ENCODE peak calls at places on chromosomes 12 and 14, in eight cellular contexts. F, V, N, P, E, I, Q and X are unnamed samples.

GRCh38 chr12:128543493-128543892 is 276.5 kb downstream of the TMEM132C start:
- DNase-seq in F (no peak), V (no peak), N (no peak), P (no peak), E (no peak), I (no peak), Q (no peak), X (no peak)

GRCh38 chr12:19014243-19014642 is 115.3 kb upstream of the PLEKHA5 start:
- DNase-seq in F (no peak), V (no peak), N (no peak), P (no peak), E (no peak), I (no peak), Q (no peak), X (no peak)

GRCh38 chr12:84508943-84509342 is 403.7 kb downstream of the SLC6A15 start:
- DNase-seq in F (no peak), V (no peak), N (no peak), P (no peak), E (no peak), I (peak), Q (no peak), X (no peak)

GRCh38 chr14:99755629-99756603 is 37.3 kb upstream of the EML1 start:
- DNase-seq in F (no peak), V (no peak), N (peak), P (no peak), E (no peak), I (peak), Q (peak), X (peak)

GRCh38 chr14:61841145-61841544 is 78.9 kb downstream of the SNAPC1 start:
- DNase-seq in F (no peak), V (no peak), N (no peak), P (no peak), E (no peak), I (no peak), Q (no peak), X (no peak)

GRCh38 chr14:91300283-91300841 is 55.9 kb upstream of the GPR68 start:
- DNase-seq in F (no peak), V (no peak), N (no peak), P (no peak), E (no peak), I (no peak), Q (peak), X (no peak)

GRCh38 chr14:34241185-34241711 is 220.8 kb downstream of the SPTSSA start:
- DNase-seq in F (no peak), V (no peak), N (no peak), P (no peak), E (no peak), I (no peak), Q (no peak), X (no peak)

GRCh38 chr12:90712671-90713070 is 242.3 kb downstream of the CCER1 start:
- DNase-seq in F (no peak), V (no peak), N (no peak), P (no peak), E (no peak), I (no peak), Q (peak), X (no peak)

GRCh38 chr12:32431025-32431424 is 31.7 kb downstream of the FGD4 start:
- DNase-seq in F (no peak), V (no peak), N (no peak), P (no peak), E (no peak), I (no peak), Q (no peak), X (no peak)

GRCh38 chr14:77040995-77041744 is 12.7 kb upstream of the IRF2BPL start:
- DNase-seq in F (no peak), V (peak), N (no peak), P (no peak), E (no peak), I (no peak), Q (no peak), X (no peak)

GRCh38 chr14:88829685-88830302 is 5.3 kb downstream of the TTC8 start:
- DNase-seq in F (no peak), V (no peak), N (no peak), P (no peak), E (no peak), I (no peak), Q (no peak), X (no peak)

GRCh38 chr12:102167821-102168605 is 29.6 kb downstream of the PMCH start:
- DNase-seq in F (no peak), V (no peak), N (no peak), P (no peak), E (no peak), I (no peak), Q (no peak), X (no peak)

GRCh38 chr14:55749201-55749812 is 169.3 kb downstream of the KTN1 start:
- DNase-seq in F (no peak), V (peak), N (no peak), P (no peak), E (no peak), I (no peak), Q (no peak), X (no peak)

GRCh38 chr12:71431991-71432390 is 7.6 kb upstream of the LGR5 start:
- DNase-seq in F (no peak), V (no peak), N (no peak), P (no peak), E (no peak), I (no peak), Q (no peak), X (no peak)

GRCh38 chr12:131147894-131148293 is 194.2 kb downstream of the ADGRD1 start:
- DNase-seq in F (no peak), V (no peak), N (no peak), P (no peak), E (no peak), I (no peak), Q (no peak), X (no peak)

GRCh38 chr14:93317200-93317599 is 15.6 kb downstream of the BTBD7 start:
- DNase-seq in F (no peak), V (no peak), N (no peak), P (no peak), E (no peak), I (no peak), Q (no peak), X (no peak)

GRCh38 chr14:53979747-53980642 is 23.4 kb upstream of the BMP4 start:
- DNase-seq in F (no peak), V (peak), N (no peak), P (no peak), E (no peak), I (peak), Q (peak), X (no peak)

GRCh38 chr12:116318738-116319050 is 41.2 kb upstream of the MED13L start:
- DNase-seq in F (no peak), V (no peak), N (no peak), P (no peak), E (no peak), I (no peak), Q (no peak), X (no peak)

GRCh38 chr14:64788706-64789105 is 84.5 kb downstream of the PLEKHG3 start:
- DNase-seq in F (no peak), V (no peak), N (no peak), P (no peak), E (no peak), I (no peak), Q (peak), X (no peak)

GRCh38 chr14:100711493-100711892 is 15.2 kb upstream of the DLK1 start:
- DNase-seq in F (no peak), V (no peak), N (no peak), P (no peak), E (no peak), I (peak), Q (no peak), X (no peak)

GRCh38 chr12:108854055-108854452 is 3.3 kb downstream of the SSH1 start:
- DNase-seq in F (no peak), V (peak), N (no peak), P (no peak), E (no peak), I (no peak), Q (peak), X (no peak)

GRCh38 chr12:75177997-75178396 is 31.6 kb downstream of the KCNC2 start:
- DNase-seq in F (no peak), V (no peak), N (no peak), P (no peak), E (no peak), I (no peak), Q (peak), X (no peak)